ENCODE peak calls at places on chromosomes 11 and 22, in eight cellular contexts. K is HepG2, F is GM23248, H is mammary epithelial cell, E is cardiac muscle cell, I is fibroblast of lung, Y is adrenal gland, Z is HCT116. V is an unnamed sample. For H3K36me3 and H3K9me3, the result is how much of the 10 kb centered on the place peaks cover.

GRCh38 chr11:3223932-3224729 is 5.5 kb upstream of the MRGPRG start:
- DNase-seq in Y (no peak), I (no peak), K (no peak), H (no peak), Z (no peak), F (no peak), E (no peak), V (no peak)

GRCh38 chr11:9839550-9839949 is 175.7 kb downstream of the SWAP70 start:
- DNase-seq in I (no peak), K (no peak), E (no peak), H (no peak), Z (no peak), Y (no peak), F (no peak), V (no peak)

GRCh38 chr11:9231848-9232177 is 33.3 kb downstream of the DENND5A start:
- DNase-seq in Z (no peak), E (peak), Y (no peak), F (peak), K (no peak), I (peak), H (no peak), V (no peak)

GRCh38 chr11:47415949-47416472 is 7.6 kb downstream of the SLC39A13 start:
- DNase-seq in K (no peak), I (peak), Z (peak), F (peak), E (peak), Y (peak), H (peak), V (peak)

GRCh38 chr11:58629857-58630256 is 7.4 kb downstream of the CNTF start:
- DNase-seq in H (peak), F (peak), Y (peak), K (peak), I (peak), E (peak), Z (peak), V (no peak)

GRCh38 chr11:95100191-95100648 is 10.6 kb downstream of the ENDOD1 start:
- DNase-seq in E (no peak), K (no peak), Z (no peak), Y (no peak), F (no peak), H (no peak), I (no peak), V (no peak)

GRCh38 chr22:22578702-22579424 is 19.8 kb upstream of the PRAME start:
- DNase-seq in Y (peak), E (peak), H (no peak), K (no peak), I (peak), Z (no peak), F (peak), V (peak)

GRCh38 chr11:126716456-126717083 is 284.0 kb downstream of the KIRREL3 start:
- DNase-seq in H (no peak), Z (peak), K (peak), E (peak), F (peak), I (peak), Y (peak), V (no peak)

GRCh38 chr22:33922268-33922667 is 2.0 kb upstream of the LARGE1 start:
- DNase-seq in F (peak), Z (no peak), K (peak), I (peak), E (peak), H (peak), Y (peak), V (peak)

GRCh38 chr11:128171496-128171895 is 415.9 kb downstream of the ETS1 start:
- DNase-seq in I (peak), H (peak), Z (no peak), Y (no peak), E (peak), K (no peak), F (peak), V (peak)

GRCh38 chr11:1081601-1082311 is 7.1 kb downstream of the MUC2 start:
- DNase-seq in E (no peak), Z (no peak), Y (no peak), F (no peak), I (no peak), K (no peak), H (no peak), V (no peak)

GRCh38 chr22:18954941-18955571 is 19.0 kb upstream of the PRODH start:
- DNase-seq in Y (no peak), E (no peak), I (no peak), Z (no peak), F (no peak), H (no peak), K (no peak), V (no peak)

GRCh38 chr11:75344761-75345454 is 6.6 kb downstream of the ARRB1 start:
- DNase-seq in H (no peak), K (no peak), I (no peak), E (no peak), F (peak), Z (no peak), Y (no peak), V (peak)

GRCh38 chr11:13487661-13488030 is 8.2 kb downstream of the PTH start:
- DNase-seq in Z (peak), E (peak), Y (no peak), K (peak), F (peak), I (no peak), H (no peak), V (no peak)

GRCh38 chr11:3357994-3358676 is 20.8 kb downstream of the ZNF195 start:
- DNase-seq in Y (no peak), E (no peak), F (no peak), Z (no peak), I (no peak), H (no peak), K (no peak), V (no peak)

GRCh38 chr11:119433369-119433749 is 10.4 kb upstream of the THY1 start:
- DNase-seq in K (no peak), F (peak), I (peak), Y (no peak), H (peak), E (peak), Z (no peak), V (peak)

GRCh38 chr11:95345651-95346050 is 114.6 kb upstream of the SESN3 start:
- DNase-seq in Y (no peak), I (no peak), E (no peak), F (no peak), H (no peak), K (no peak), Z (no peak), V (no peak)

GRCh38 chr11:120024046-120024445 is 113.9 kb downstream of the TRIM29 start:
- DNase-seq in Z (no peak), I (no peak), F (no peak), H (no peak), E (no peak), K (no peak), Y (no peak), V (no peak)

GRCh38 chr22:30423296-30423958 is 2.1 kb upstream of the MTFP1 start:
- DNase-seq in F (peak), H (peak), Y (peak), K (no peak), Z (no peak), I (no peak), E (no peak), V (no peak)

GRCh38 chr11:65698205-65698604 is 13.8 kb upstream of the KAT5 start:
- DNase-seq in K (no peak), F (no peak), I (no peak), E (peak), Z (no peak), Y (no peak), H (no peak), V (no peak)

GRCh38 chr11:68328374-68329091 is 16.1 kb downstream of the LRP5 start:
- DNase-seq in E (peak), F (no peak), Z (no peak), I (peak), H (peak), Y (no peak), K (peak), V (no peak)

GRCh38 chr11:126477526-126478275 is 122.2 kb downstream of the ST3GAL4 start:
- DNase-seq in K (no peak), H (no peak), F (no peak), Z (no peak), E (no peak), I (no peak), Y (no peak), V (no peak)

GRCh38 chr22:19213001-19213400 is 34.5 kb upstream of the SLC25A1 start:
- DNase-seq in E (no peak), Z (no peak), F (no peak), H (no peak), Y (no peak), K (no peak), I (no peak), V (no peak)

GRCh38 chr11:38718659-38719058 is 2120.6 kb upstream of the RAG2 start:
- DNase-seq in Y (no peak), H (no peak), E (no peak), I (peak), Z (no peak), F (no peak), K (no peak), V (no peak)

GRCh38 chr11:2741006-2741376 is 41.2 kb upstream of the KCNQ1OT1 start:
- DNase-seq in I (no peak), E (no peak), Y (no peak), H (no peak), F (no peak), Z (no peak), K (no peak), V (no peak)

GRCh38 chr22:20940178-20940790 is 23.1 kb downstream of the CRKL start:
- DNase-seq in E (no peak), F (peak), Y (no peak), K (no peak), I (no peak), H (no peak), Z (no peak), V (no peak)
- H3K36me3 ChIP-seq in E (under half), F (under half), Y (under half), K (half or more), I (under half), H (under half), Z (under half), V (under half)

GRCh38 chr22:47209547-47210023 is 447.1 kb downstream of the TBC1D22A start:
- DNase-seq in E (no peak), Y (no peak), K (no peak), I (no peak), F (no peak), H (no peak), Z (no peak), V (no peak)

GRCh38 chr22:47210112-47210657 is 447.7 kb downstream of the TBC1D22A start:
- DNase-seq in H (no peak), I (no peak), E (no peak), Z (no peak), F (no peak), Y (no peak), K (no peak), V (no peak)

GRCh38 chr22:47207846-47208554 is 445.6 kb downstream of the TBC1D22A start:
- DNase-seq in Z (no peak), K (no peak), E (no peak), Y (no peak), I (no peak), H (no peak), F (no peak), V (no peak)

GRCh38 chr22:47209077-47209514 is 446.6 kb downstream of the TBC1D22A start:
- DNase-seq in Z (no peak), H (no peak), I (no peak), K (no peak), F (no peak), E (peak), Y (no peak), V (no peak)

DNA sequence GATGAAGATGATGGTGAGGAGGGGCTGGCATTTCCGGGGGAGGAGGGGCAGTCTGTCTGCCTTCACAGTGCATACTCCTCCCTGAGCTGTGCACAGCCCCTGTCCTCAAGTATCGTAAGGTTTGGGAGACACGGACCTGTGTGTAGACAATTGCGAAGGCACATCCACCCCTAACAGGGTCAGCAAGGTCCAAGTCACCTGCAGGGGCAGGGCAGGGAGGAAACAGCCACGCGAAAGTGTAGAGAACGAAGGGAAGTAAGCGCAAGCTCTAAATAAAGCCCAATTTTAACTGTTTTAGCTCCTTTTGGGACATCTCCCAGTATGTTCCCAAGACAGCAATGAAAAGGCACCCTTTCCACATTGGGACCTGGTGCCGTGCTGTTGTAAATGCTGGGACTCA is 448.2 kb downstream of the TBC1D22A start:
- DNase-seq in I (no peak), E (no peak), K (no peak), F (no peak), Y (no peak), H (no peak), Z (no peak), V (no peak)
- H3K9me3 ChIP-seq in I (under half), E (under half), K (under half), F (under half), Y (under half), H (under half), Z (under half), V (under half)

GRCh38 chr22:31618471-31619176 is 43.4 kb downstream of the PISD start:
- DNase-seq in Z (no peak), F (no peak), E (no peak), Y (no peak), I (no peak), K (no peak), H (no peak), V (no peak)
- H3K36me3 ChIP-seq in Z (under half), F (under half), E (under half), Y (half or more), I (under half), K (under half), H (under half), V (under half)

GRCh38 chr11:112439614-112440013 is 179.0 kb upstream of the PLET1 start:
- DNase-seq in I (no peak), Z (no peak), Y (no peak), E (no peak), H (no peak), K (no peak), F (no peak), V (no peak)

GRCh38 chr11:112437096-112437495 is 176.4 kb upstream of the PLET1 start:
- DNase-seq in F (no peak), Z (no peak), E (no peak), K (no peak), Y (no peak), H (no peak), I (no peak), V (no peak)

DNA sequence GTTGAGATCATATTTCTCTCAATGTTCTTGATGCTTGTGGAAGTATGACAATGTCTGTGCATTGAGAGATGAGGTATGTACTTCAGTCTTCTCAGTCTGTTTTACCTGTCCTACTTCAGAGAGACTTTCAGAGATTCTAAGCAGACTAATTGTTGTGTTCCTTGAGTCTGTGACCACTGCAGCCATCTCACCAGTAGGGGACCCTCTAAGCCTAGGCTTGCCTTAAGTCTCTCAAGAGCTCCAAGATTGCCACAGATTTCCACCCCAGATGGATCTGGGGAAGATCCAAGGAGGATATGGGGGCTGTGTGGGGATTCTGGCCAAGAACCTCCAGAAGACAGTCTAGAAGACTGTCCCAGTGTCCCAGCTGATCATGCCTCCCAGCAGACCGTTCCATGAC is 179.9 kb upstream of the PLET1 start:
- DNase-seq in Z (peak), H (peak), E (no peak), K (no peak), Y (no peak), I (no peak), F (no peak), V (no peak)
- H3K9me3 ChIP-seq in Z (under half), H (under half), E (under half), K (under half), Y (under half), I (under half), F (under half), V (under half)